ENCODE peak calls at places on chromosomes 2 and 18, in four cellular contexts. One of them, this sample, is unnamed.

GRCh38 chr2:109265369-109265768 is 136.4 kb downstream of the SH3RF3 start:
- DNase-seq in K562: no peak
- DNase-seq in HCT116: no peak
- DNase-seq in HepG2: no peak
- DNase-seq in this sample: no peak

GRCh38 chr2:171248205-171248662 is 87.5 kb upstream of the TLK1 start:
- DNase-seq in HCT116: no peak
- DNase-seq in HepG2: no peak
- DNase-seq in K562: no peak
- DNase-seq in this sample: no peak

GRCh38 chr18:23277399-23277798 is 142.1 kb downstream of the CABLES1 start:
- DNase-seq in HCT116: no peak
- DNase-seq in HepG2: no peak
- DNase-seq in K562: no peak
- DNase-seq in this sample: no peak

GRCh38 chr2:100542418-100542817 is 20.4 kb upstream of the PDCL3 start:
- DNase-seq in HCT116: no peak
- DNase-seq in HepG2: no peak
- DNase-seq in K562: no peak
- DNase-seq in this sample: no peak

GRCh38 chr18:32057624-32058165 is 34.0 kb upstream of the RNF138 start:
- DNase-seq in K562: no peak
- DNase-seq in HepG2: no peak
- DNase-seq in HCT116: no peak
- DNase-seq in this sample: peak

GRCh38 chr2:95333888-95334338 is 36.8 kb downstream of the KCNIP3 start:
- DNase-seq in HCT116: peak
- DNase-seq in K562: no peak
- DNase-seq in HepG2: no peak
- DNase-seq in this sample: no peak

GRCh38 chr2:231673348-231673770 is 35.0 kb upstream of the PTMA start:
- DNase-seq in K562: peak
- DNase-seq in HCT116: peak
- DNase-seq in HepG2: peak
- DNase-seq in this sample: peak

GRCh38 chr2:69221512-69221911 is 165.5 kb downstream of the GFPT1 start:
- DNase-seq in HCT116: no peak
- DNase-seq in K562: no peak
- DNase-seq in HepG2: no peak
- DNase-seq in this sample: no peak

GRCh38 chr18:76803814-76804213 is 18.5 kb upstream of the ZNF236 start:
- DNase-seq in K562: peak
- DNase-seq in HepG2: peak
- DNase-seq in HCT116: no peak
- DNase-seq in this sample: no peak

GRCh38 chr2:74399785-74400184 is 19.7 kb upstream of the DCTN1 start:
- DNase-seq in K562: peak
- DNase-seq in HepG2: peak
- DNase-seq in HCT116: peak
- DNase-seq in this sample: no peak

DNA sequence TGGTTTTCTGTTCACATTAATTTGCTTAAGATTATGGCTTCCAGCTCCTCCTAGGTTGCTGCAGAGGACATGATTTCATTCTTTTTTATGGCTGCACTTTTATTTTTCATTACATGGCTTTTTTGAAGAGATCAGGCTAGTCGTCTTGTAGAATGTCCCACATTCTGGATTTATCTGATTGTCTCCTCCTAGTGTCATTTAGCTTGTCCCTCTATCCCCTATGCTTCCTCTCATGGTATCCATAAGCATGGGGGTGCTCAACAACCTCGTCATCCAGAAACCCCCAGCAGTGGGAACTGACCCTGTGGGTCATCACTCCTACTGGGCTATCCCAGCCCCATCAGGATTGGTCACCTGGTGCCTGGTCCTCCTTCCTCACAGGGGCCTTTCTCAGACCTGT is 49.6 kb downstream of the SERTAD2 start:
- DNase-seq in K562: no peak
- DNase-seq in HepG2: no peak
- DNase-seq in HCT116: no peak
- DNase-seq in this sample: no peak
- H2AFZ ChIP-seq in K562: no peak
- H2AFZ ChIP-seq in HepG2: no peak
- H2AFZ ChIP-seq in HCT116: no peak
- H2AFZ ChIP-seq in this sample: no peak

DNA sequence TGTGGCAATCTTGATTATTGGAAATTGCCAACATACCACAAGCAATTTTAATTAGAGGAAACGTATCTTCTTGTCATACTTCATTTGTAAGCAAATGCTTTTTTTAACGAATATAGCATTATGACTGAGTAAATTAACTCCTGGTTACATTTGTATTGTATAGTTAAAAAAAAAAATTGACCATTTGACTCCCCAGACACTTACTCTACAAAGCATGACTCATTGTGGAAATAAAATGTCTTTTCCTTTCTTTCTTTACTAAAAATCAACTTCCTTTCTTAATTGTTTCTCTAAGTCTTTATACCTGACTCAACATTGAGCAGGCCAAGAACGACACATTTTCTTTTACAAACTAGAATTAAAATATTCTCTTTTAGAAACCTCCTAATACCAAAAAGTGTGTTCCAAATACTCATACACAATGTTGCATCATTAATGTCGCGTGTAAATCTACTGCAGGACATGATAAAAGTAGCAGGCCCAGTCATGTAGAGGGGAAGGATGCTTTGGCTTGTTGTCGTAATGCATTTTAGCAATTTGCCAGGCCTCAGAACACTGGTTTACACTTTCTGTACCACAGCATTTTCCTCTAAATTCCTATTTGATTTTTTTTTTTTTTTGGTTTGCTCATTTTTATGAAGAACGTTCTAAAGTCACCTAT is 349.6 kb upstream of the KCNH7 start:
- DNase-seq in K562: no peak
- DNase-seq in HCT116: no peak
- DNase-seq in HepG2: no peak
- DNase-seq in this sample: no peak
- TF ChIP-seq FOSL1 in K562: no peak
- TF ChIP-seq FOSL1 in HCT116: no peak
- TF ChIP-seq FOSL1 in HepG2: no peak
- TF ChIP-seq FOSL1 in this sample: no peak

GRCh38 chr2:161321944-161322343 is 13.7 kb downstream of the PSMD14 start:
- DNase-seq in HepG2: no peak
- DNase-seq in HCT116: no peak
- DNase-seq in K562: no peak
- DNase-seq in this sample: no peak

GRCh38 chr2:161332568-161332967 is 24.3 kb downstream of the PSMD14 start:
- DNase-seq in HCT116: no peak
- DNase-seq in HepG2: no peak
- DNase-seq in K562: no peak
- DNase-seq in this sample: no peak

GRCh38 chr2:161327582-161327981 is 19.4 kb downstream of the PSMD14 start:
- DNase-seq in HepG2: no peak
- DNase-seq in K562: no peak
- DNase-seq in HCT116: no peak
- DNase-seq in this sample: no peak
- TF ChIP-seq RAD21 in HepG2: no peak
- TF ChIP-seq RAD21 in K562: no peak
- TF ChIP-seq RAD21 in HCT116: no peak
- TF ChIP-seq RAD21 in this sample: no peak

DNA sequence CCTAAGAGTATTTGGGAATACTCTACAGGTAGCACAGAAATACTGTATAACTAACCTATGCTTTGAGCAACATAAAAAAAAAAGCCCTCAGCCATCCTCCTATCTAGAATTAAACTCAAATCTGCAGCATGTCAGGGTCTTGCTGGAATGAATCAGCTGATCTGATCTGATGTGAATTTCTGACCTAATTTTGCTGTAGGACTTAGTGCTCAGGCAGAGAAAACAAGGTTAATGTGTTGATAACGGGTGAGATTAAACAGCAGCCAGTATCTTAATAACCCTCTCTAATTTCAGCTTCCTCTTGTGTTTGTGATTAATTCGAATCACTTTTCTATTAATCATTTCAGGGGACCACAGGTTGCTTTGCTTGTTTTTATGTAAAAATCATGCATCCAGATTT is 16.3 kb downstream of the NYAP2 start:
- DNase-seq in HCT116: no peak
- DNase-seq in K562: no peak
- DNase-seq in HepG2: no peak
- DNase-seq in this sample: no peak
- H2AFZ ChIP-seq in HCT116: no peak
- H2AFZ ChIP-seq in K562: no peak
- H2AFZ ChIP-seq in HepG2: no peak
- H2AFZ ChIP-seq in this sample: no peak

DNA sequence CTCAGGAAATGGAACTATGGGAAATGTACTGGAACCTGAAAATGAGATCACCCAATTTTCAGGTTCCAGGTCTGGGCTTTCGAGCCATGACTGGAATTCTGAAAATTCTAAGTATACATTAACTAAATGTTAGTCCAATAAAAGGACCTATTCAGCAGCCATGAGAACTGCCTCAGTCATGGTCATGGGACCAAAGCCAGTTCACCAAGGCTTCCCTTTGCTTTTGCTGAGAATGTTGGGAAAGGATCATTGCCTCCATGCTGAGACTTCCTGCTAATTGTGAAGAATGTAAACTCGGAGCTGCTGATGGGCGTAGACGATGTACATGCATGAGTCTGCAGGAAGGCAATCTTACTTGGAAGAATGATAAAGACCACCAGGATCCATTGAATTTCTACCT is 624.4 kb upstream of the SOX11 start:
- DNase-seq in K562: no peak
- DNase-seq in HepG2: no peak
- DNase-seq in HCT116: no peak
- DNase-seq in this sample: no peak
- TF ChIP-seq FOSL1 in K562: no peak
- TF ChIP-seq FOSL1 in HepG2: no peak
- TF ChIP-seq FOSL1 in HCT116: no peak
- TF ChIP-seq FOSL1 in this sample: no peak

GRCh38 chr2:128305555-128306080 is 13.1 kb downstream of the HS6ST1 start:
- DNase-seq in HCT116: no peak
- DNase-seq in K562: no peak
- DNase-seq in HepG2: no peak
- DNase-seq in this sample: no peak
- TF ChIP-seq RAD21 in HCT116: no peak
- TF ChIP-seq RAD21 in K562: no peak
- TF ChIP-seq RAD21 in HepG2: no peak
- TF ChIP-seq RAD21 in this sample: no peak

DNA sequence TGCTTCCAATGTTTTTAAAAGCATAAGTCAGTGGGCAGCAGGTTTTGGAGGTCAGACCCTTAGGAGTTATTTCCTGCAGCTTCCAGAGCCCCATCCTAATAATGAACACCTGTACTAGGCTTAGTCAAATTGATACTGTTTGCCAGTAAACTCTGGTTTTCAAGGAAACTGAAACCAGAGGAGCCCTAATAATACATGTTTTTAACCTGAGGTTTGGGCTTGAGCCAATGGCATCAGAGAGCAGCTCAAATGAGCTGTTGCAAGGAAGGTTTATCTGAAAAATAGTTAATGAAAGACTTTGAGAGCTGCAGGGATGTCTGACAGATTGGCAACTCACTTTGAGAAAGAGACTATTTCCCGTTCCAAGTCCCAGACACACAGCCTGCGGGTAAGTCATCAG is 54.6 kb downstream of the DCC start:
- DNase-seq in HepG2: no peak
- DNase-seq in HCT116: no peak
- DNase-seq in K562: no peak
- DNase-seq in this sample: no peak
- H2AFZ ChIP-seq in HepG2: no peak
- H2AFZ ChIP-seq in HCT116: no peak
- H2AFZ ChIP-seq in K562: no peak
- H2AFZ ChIP-seq in this sample: no peak

GRCh38 chr2:2767837-2768236 is 436.8 kb upstream of the MYT1L start:
- DNase-seq in K562: no peak
- DNase-seq in HepG2: no peak
- DNase-seq in HCT116: no peak
- DNase-seq in this sample: no peak

GRCh38 chr2:2765839-2766495 is 434.9 kb upstream of the MYT1L start:
- DNase-seq in HepG2: no peak
- DNase-seq in K562: no peak
- DNase-seq in HCT116: no peak
- DNase-seq in this sample: no peak

GRCh38 chr2:2768476-2768875 is 437.4 kb upstream of the MYT1L start:
- DNase-seq in HCT116: no peak
- DNase-seq in HepG2: no peak
- DNase-seq in K562: no peak
- DNase-seq in this sample: no peak

GRCh38 chr2:2771721-2772411 is 440.8 kb upstream of the MYT1L start:
- DNase-seq in K562: no peak
- DNase-seq in HCT116: no peak
- DNase-seq in HepG2: no peak
- DNase-seq in this sample: no peak

GRCh38 chr2:2769481-2770431 is 438.7 kb upstream of the MYT1L start:
- DNase-seq in HepG2: no peak
- DNase-seq in HCT116: no peak
- DNase-seq in K562: no peak
- DNase-seq in this sample: no peak
- TF ChIP-seq FOSL1 in HepG2: no peak
- TF ChIP-seq FOSL1 in HCT116: no peak
- TF ChIP-seq FOSL1 in K562: no peak
- TF ChIP-seq FOSL1 in this sample: no peak

GRCh38 chr2:1299053-1299452 is 114.2 kb upstream of the TPO start:
- DNase-seq in HCT116: no peak
- DNase-seq in K562: no peak
- DNase-seq in HepG2: no peak
- DNase-seq in this sample: no peak
- TF ChIP-seq RAD21 in HCT116: no peak
- TF ChIP-seq RAD21 in K562: no peak
- TF ChIP-seq RAD21 in HepG2: no peak
- TF ChIP-seq RAD21 in this sample: no peak